ENCODE peak calls at places on chromosomes 2 and 18, in nine cellular contexts. F is H1, J is sigmoid colon, H is HepG2, L is suprapubic skin, A is GM12878, S is stomach, K is K562, B is SK-N-SH. O is an unnamed sample. For H3K4me1, the result is how much of the 10 kb centered on the place peaks cover.

GRCh38 chr18:6885992-6886823 is 156.7 kb downstream of the ARHGAP28 start:
- DNase-seq in F (no peak), J (no peak), H (peak), L (no peak), A (no peak), S (peak), K (peak), B (peak), O (peak)

GRCh38 chr2:62505649-62506420 is at the start of gene TMEM17:
- DNase-seq in F (peak), J (peak), H (no peak), L (peak), A (peak), S (peak), K (peak), B (peak), O (peak)

GRCh38 chr2:219218279-219219112 is at the start of gene ABCB6:
- DNase-seq in F (no peak), J (peak), H (peak), L (peak), A (peak), S (peak), K (peak), B (peak), O (peak)

GRCh38 chr2:128580988-128581848 is 262.6 kb upstream of the HS6ST1 start:
- DNase-seq in F (no peak), J (peak), H (no peak), L (peak), A (no peak), S (no peak), K (no peak), B (no peak), O (peak)

GRCh38 chr2:124805060-124805459 is 780.0 kb downstream of the CNTNAP5 start:
- DNase-seq in F (no peak), J (no peak), H (no peak), L (no peak), A (peak), S (no peak), K (no peak), B (no peak), O (no peak)

GRCh38 chr2:219554369-219554768 is 10.5 kb downstream of the TMEM198 start:
- DNase-seq in F (no peak), J (no peak), H (no peak), L (no peak), A (no peak), S (no peak), K (no peak), B (no peak), O (no peak)

GRCh38 chr2:144705328-144706245 is 185.7 kb upstream of the ZEB2 start:
- DNase-seq in F (no peak), J (no peak), H (no peak), L (no peak), A (no peak), S (no peak), K (no peak), B (no peak), O (no peak)

GRCh38 chr18:55422456-55423185 is 165.4 kb downstream of the TCF4 start:
- DNase-seq in F (no peak), J (peak), H (no peak), L (no peak), A (no peak), S (no peak), K (no peak), B (peak), O (no peak)

DNA sequence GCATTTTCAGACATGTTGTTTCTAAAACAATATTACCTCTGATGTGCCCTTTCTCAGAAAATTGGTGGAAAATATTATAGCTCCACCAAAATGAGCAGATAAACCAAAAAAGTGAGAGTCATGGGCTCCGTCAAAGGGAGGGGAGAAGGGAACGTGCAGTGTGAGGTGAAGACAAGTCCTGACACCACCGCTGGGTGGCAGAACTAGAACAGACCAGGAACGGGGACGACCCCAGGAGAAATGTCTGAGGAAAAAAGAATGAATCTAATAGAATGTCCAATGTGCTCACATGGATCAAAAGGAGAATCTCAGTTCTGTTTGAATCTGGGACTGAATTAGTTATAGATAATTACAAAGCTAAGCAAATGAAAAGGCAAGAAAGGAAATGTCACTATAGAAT is 22.6 kb upstream of the BCL2 start:
- DNase-seq in F (no peak), J (no peak), H (no peak), L (no peak), A (no peak), S (no peak), K (peak), B (peak), O (no peak)
- TF ChIP-seq EP300 in F (no peak), J (no peak), H (no peak), L (no peak), A (no peak), S (no peak), K (no peak), B (no peak), O (no peak)

GRCh38 chr2:96100893-96101304 is 15.5 kb downstream of the ADRA2B start:
- DNase-seq in F (no peak), J (peak), H (no peak), L (peak), A (no peak), S (peak), K (no peak), B (peak), O (no peak)
- H3K4me1 ChIP-seq in F (under half), J (under half), H (under half), L (under half), A (under half), S (under half), K (under half), B (under half), O (under half)

DNA sequence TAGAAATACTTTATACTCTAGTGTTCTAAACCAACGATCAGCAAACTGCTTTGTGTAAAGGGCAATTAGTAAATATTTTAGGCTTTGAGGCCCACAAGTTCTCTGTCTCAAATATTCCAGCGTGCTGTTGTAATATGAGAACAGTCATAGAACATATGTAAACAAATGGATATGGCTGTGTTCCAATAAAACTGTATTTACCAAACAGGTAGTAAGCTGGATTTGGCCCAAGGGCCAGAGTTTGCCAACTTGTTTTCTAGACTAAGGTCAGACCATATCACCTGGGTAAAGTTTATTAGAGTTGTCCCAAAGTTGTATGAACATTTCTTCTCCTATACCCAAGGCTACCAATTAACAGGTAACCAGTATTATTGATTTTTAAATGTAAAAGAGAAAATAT is 303.2 kb upstream of the MC4R start:
- DNase-seq in F (no peak), J (no peak), H (no peak), L (no peak), A (no peak), S (peak), K (no peak), B (no peak), O (no peak)
- TF ChIP-seq POLR2AphosphoS5 in F (no peak), J (no peak), H (no peak), L (no peak), A (no peak), S (no peak), K (no peak), B (no peak), O (no peak)

GRCh38 chr2:132651115-132652099 is 18.6 kb downstream of the LYPD1 start:
- DNase-seq in F (no peak), J (no peak), H (peak), L (no peak), A (no peak), S (no peak), K (peak), B (peak), O (no peak)
- TF ChIP-seq EP300 in F (no peak), J (no peak), H (no peak), L (no peak), A (no peak), S (no peak), K (no peak), B (no peak), O (no peak)

GRCh38 chr2:37585982-37586621 is 85.3 kb downstream of the CDC42EP3 start:
- DNase-seq in F (no peak), J (peak), H (no peak), L (no peak), A (peak), S (peak), K (no peak), B (no peak), O (peak)
- H3K4me1 ChIP-seq in F (under half), J (half or more), H (under half), L (half or more), A (under half), S (half or more), K (under half), B (under half), O (half or more)

GRCh38 chr18:75210274-75211001 is at the start of gene TSHZ1:
- DNase-seq in F (no peak), J (peak), H (peak), L (no peak), A (peak), S (peak), K (peak), B (peak), O (peak)
- TF ChIP-seq POLR2AphosphoS5 in F (no peak), J (peak), H (peak), L (no peak), A (peak), S (peak), K (no peak), B (peak), O (no peak)